ENCODE peak calls at places on chromosomes 16 and 17, in nine cellular contexts. P is upper lobe of right lung, M is A549, N is tibial nerve, D is colonic mucosa, Y is fibroblast of lung, O is body of pancreas, T is right atrium auricular region, S is heart right ventricle. U is an unnamed sample.

GRCh38 chr17:41666336-41666680 is 22.4 kb upstream of the EIF1 start:
- DNase-seq in Y (peak; percentile 62), O (peak; percentile 62), S (peak; percentile 33), M (peak; percentile 73), T (no peak), D (peak; percentile 62), P (peak; percentile 70), N (no peak), U (peak; percentile 44)

GRCh38 chr17:56937688-56938087 is 23.2 kb downstream of the COIL start:
- DNase-seq in S (no peak), O (no peak), D (no peak), N (no peak), P (no peak), T (no peak), Y (no peak), M (no peak), U (no peak)

GRCh38 chr17:54899721-54900456 is 763 bp upstream of the TOM1L1 start:
- DNase-seq in D (peak; percentile 18), Y (no peak), T (no peak), S (no peak), O (peak; percentile 25), N (no peak), M (no peak), P (no peak), U (peak; percentile 12)

GRCh38 chr17:75386430-75386829 is 19.0 kb downstream of the GRB2 start:
- DNase-seq in N (no peak), M (no peak), Y (no peak), S (no peak), O (no peak), D (no peak), T (no peak), P (no peak), U (no peak)

GRCh38 chr16:66516808-66517585 is 32.9 kb downstream of the TK2 start:
- DNase-seq in M (peak; percentile 99), Y (peak; percentile 99), N (peak; percentile 94), P (peak; percentile 97), T (peak; percentile 99), S (peak; percentile 96), O (peak; percentile 99), D (peak; percentile 99), U (peak; percentile 60)

GRCh38 chr17:50360716-50361115 is 12.3 kb downstream of the MRPL27 start:
- DNase-seq in O (no peak), Y (no peak), M (no peak), P (no peak), S (no peak), T (no peak), N (no peak), D (no peak), U (no peak)

GRCh38 chr16:75108792-75109731 is 7.5 kb downstream of the LDHD start:
- DNase-seq in Y (peak; percentile 94), S (peak; percentile 84), D (peak; percentile 77), N (peak; percentile 61), O (peak; percentile 96), M (peak; percentile 69), T (peak; percentile 81), P (peak; percentile 95), U (peak; percentile 77)

GRCh38 chr16:84874553-84874952 is 54.8 kb downstream of the CRISPLD2 start:
- DNase-seq in O (no peak), T (no peak), S (no peak), Y (no peak), P (no peak), D (no peak), N (no peak), M (no peak), U (no peak)

GRCh38 chr17:57867126-57867525 is 17.3 kb upstream of the MRPS23 start:
- DNase-seq in N (no peak), S (no peak), D (no peak), T (no peak), M (no peak), P (no peak), O (no peak), Y (no peak), U (no peak)

GRCh38 chr16:2143874-2144485 is 4.4 kb upstream of the RAB26 start:
- DNase-seq in S (no peak), P (no peak), N (no peak), D (no peak), Y (no peak), O (no peak), T (no peak), M (no peak), U (no peak)

GRCh38 chr17:70040336-70040735 is 34.7 kb upstream of the KCNJ16 start:
- DNase-seq in T (no peak), O (no peak), D (no peak), N (no peak), P (no peak), M (no peak), Y (peak; percentile 54), S (no peak), U (no peak)
- H3K9me3 ChIP-seq in T (no peaks in the 10 kb centered on the region), O (no peaks in the 10 kb centered on the region), D (no peaks in the 10 kb centered on the region), N (no peaks in the 10 kb centered on the region), P (no peaks in the 10 kb centered on the region), M (no peaks in the 10 kb centered on the region), Y (no peaks in the 10 kb centered on the region), S (no peaks in the 10 kb centered on the region), U (no peaks in the 10 kb centered on the region)

GRCh38 chr16:58013201-58013956 is 12.2 kb downstream of the USB1 start:
- DNase-seq in S (no peak), M (no peak), Y (no peak), N (no peak), O (no peak), T (no peak), D (no peak), P (no peak), U (no peak)

GRCh38 chr16:58009856-58010416 is 8.7 kb downstream of the USB1 start:
- DNase-seq in M (no peak), O (no peak), T (no peak), D (no peak), S (peak; percentile 21), Y (no peak), N (no peak), P (no peak), U (no peak)

GRCh38 chr16:58010886-58011285 is 9.7 kb downstream of the USB1 start:
- DNase-seq in N (no peak), O (no peak), Y (no peak), M (no peak), S (no peak), D (no peak), T (no peak), P (no peak), U (peak; percentile 65)

GRCh38 chr16:58012481-58012880 is 11.3 kb downstream of the USB1 start:
- DNase-seq in T (no peak), M (no peak), N (no peak), O (no peak), Y (no peak), S (no peak), P (no peak), D (no peak), U (no peak)

DNA sequence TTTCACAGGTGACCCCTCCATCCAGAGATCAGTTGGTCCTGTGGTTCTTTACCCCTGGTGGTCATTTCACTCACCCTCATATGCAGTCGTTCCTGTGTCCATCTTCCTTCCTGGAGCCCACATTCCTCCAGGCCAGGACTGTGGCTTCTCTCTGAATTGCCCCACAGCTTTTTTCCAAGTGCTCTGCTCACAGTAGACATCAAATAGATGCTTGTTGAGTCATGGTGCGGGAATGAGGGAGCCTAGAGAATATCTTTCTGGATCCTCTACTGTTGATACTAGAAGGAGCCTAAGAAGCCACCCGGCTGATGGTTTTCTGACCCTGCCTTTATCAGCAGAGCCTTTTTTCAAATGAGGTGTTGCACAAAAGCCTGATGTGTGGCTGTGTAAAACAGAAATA is 10.4 kb downstream of the USB1 start:
- DNase-seq in S (no peak), Y (peak; percentile 81), P (no peak), N (no peak), T (no peak), D (no peak), M (no peak), O (no peak), U (peak; percentile 29)
- TF ChIP-seq CTCF in S (no peak), Y (no peak), P (no peak), N (no peak), T (no peak), D (no peak), M (no peak), O (no peak), U (no peak)

DNA sequence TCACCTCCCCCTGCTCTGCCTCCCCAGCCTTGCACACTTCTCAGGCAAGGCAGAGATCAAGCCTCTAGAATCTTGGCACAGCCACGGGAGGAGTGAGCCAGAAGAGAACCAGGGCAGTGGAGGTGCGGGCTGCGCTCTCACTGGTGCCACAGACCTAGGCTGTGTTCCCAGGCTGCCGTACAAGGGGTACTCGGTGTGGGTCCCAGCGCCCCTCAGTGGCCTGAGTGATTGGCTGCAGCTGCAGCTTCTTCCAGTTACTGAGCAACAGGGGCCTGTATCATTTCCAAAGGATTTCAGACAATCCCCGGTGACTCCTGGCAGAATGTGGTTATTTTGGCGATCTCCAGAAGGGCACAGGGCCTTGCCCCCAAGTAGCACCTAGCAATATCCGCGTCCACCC is 1852.1 kb downstream of the TP53TG3F start:
- DNase-seq in M (no peak), T (no peak), Y (no peak), O (no peak), P (no peak), S (no peak), D (no peak), N (no peak), U (no peak)
- H3K9me3 ChIP-seq in M (peaks cover 2% of the 10 kb centered on the region), T (no peaks in the 10 kb centered on the region), Y (no peaks in the 10 kb centered on the region), O (no peaks in the 10 kb centered on the region), P (no peaks in the 10 kb centered on the region), S (no peaks in the 10 kb centered on the region), D (peaks cover 8% of the 10 kb centered on the region), N (no peaks in the 10 kb centered on the region), U (peaks cover 14% of the 10 kb centered on the region)

DNA sequence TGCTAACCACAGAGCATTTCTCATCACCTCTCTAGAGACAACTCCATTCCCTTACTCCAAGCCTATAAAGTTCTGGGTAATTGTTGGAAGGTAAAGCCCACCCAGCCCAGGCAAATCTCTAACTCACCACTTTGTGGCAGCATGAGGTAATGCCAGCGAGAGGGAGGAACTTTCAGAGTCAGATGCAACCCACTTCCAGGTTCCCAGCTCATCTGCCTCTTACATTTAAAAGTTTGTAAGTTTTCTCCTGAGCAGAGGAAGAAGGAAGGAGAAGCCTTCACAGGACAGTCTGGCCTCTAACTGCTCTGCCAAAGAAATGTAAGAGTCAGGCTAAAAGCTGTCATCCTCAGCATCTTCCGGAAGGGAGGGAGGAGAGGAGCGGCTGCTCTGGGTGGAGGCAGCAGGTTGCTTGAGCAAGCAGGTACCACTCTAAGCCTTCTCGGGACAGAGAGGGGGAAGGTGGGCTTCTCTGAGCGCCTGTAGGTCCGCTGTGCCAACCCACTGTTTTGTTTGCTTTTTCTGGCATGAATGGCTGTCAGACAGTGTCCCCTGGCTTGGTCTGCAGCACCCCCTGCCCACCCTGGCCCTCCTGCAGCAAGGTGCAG is 1.0 kb downstream of the ZNF319 start:
- DNase-seq in Y (peak; percentile 40), S (no peak), M (peak; percentile 31), D (no peak), N (no peak), T (no peak), P (no peak), O (no peak), U (peak; percentile 60)
- TF ChIP-seq CTCF in Y (peak; percentile 16), S (no peak), M (no peak), D (no peak), N (no peak), T (no peak), P (no peak), O (no peak), U (peak; percentile 26)

DNA sequence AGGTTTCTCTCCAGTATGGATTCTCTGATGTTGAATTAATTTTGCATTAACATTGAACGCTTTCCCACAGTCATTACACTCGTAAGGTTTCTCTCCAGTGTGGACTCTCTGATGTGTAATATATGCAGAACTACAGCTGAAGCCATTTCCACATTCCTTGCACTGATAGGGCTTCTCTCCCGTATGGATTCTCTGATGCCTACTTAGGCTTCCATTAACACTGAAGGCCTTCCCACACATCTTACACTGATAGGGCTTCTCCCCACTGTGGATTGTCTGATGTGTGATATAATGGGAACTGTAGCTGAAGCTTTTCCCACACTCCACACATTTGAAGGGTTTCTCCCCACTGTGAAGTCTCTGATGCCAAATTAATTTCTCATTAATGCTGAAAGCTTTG is 7.2 kb upstream of the TLE7 start:
- DNase-seq in M (no peak), T (no peak), P (no peak), N (no peak), D (no peak), O (no peak), Y (no peak), S (no peak), U (no peak)
- H3K9me3 ChIP-seq in M (peaks cover 97% of the 10 kb centered on the region), T (peaks cover 50% of the 10 kb centered on the region), P (peaks cover 65% of the 10 kb centered on the region), N (peaks cover 76% of the 10 kb centered on the region), D (peaks cover 22% of the 10 kb centered on the region), O (peaks cover 65% of the 10 kb centered on the region), Y (peaks cover 14% of the 10 kb centered on the region), S (peaks cover 63% of the 10 kb centered on the region), U (peaks cover 54% of the 10 kb centered on the region)

U was measured in A673.